ENCODE peak calls at places on chromosome 1, in five cellular contexts. One of them, this sample, is unnamed.
A peak's percentile ranks its signal among the peaks of the same experiment; 100 is the strongest.

GRCh38 chr1:202565890-202566289 is 144.4 kb downstream of the SYT2 start:
- DNase-seq in lung: no peak
- DNase-seq in epithelial cell of esophagus: no peak
- DNase-seq in GM12878: peak; percentile 71
- DNase-seq in IMR-90: no peak
- DNase-seq in this sample: no peak

GRCh38 chr1:55040083-55040952 is 970 bp downstream of the PCSK9 start:
- DNase-seq in IMR-90: no peak
- DNase-seq in GM12878: no peak
- DNase-seq in lung: no peak
- DNase-seq in epithelial cell of esophagus: peak; percentile 30
- DNase-seq in this sample: no peak

GRCh38 chr1:193537266-193538003 is 351.0 kb upstream of the B3GALT2 start:
- DNase-seq in lung: no peak
- DNase-seq in epithelial cell of esophagus: peak; percentile 4
- DNase-seq in IMR-90: no peak
- DNase-seq in GM12878: peak; percentile 79
- DNase-seq in this sample: no peak

GRCh38 chr1:44327679-44328491 is 27.2 kb downstream of the ERI3 start:
- DNase-seq in epithelial cell of esophagus: peak; percentile 100
- DNase-seq in GM12878: no peak
- DNase-seq in lung: peak; percentile 90
- DNase-seq in IMR-90: peak; percentile 100
- DNase-seq in this sample: peak; percentile 100

GRCh38 chr1:228993106-228993505 is 257.8 kb downstream of the RHOU start:
- DNase-seq in IMR-90: no peak
- DNase-seq in GM12878: no peak
- DNase-seq in epithelial cell of esophagus: no peak
- DNase-seq in lung: no peak
- DNase-seq in this sample: no peak

GRCh38 chr1:223802032-223802431 is 43.7 kb downstream of the TP53BP2 start:
- DNase-seq in epithelial cell of esophagus: no peak
- DNase-seq in GM12878: no peak
- DNase-seq in IMR-90: no peak
- DNase-seq in lung: no peak
- DNase-seq in this sample: no peak

GRCh38 chr1:155226188-155226909 is 17.9 kb downstream of the MTX1 start:
- DNase-seq in lung: peak; percentile 65
- DNase-seq in GM12878: no peak
- DNase-seq in IMR-90: peak; percentile 72
- DNase-seq in epithelial cell of esophagus: peak; percentile 76
- DNase-seq in this sample: peak; percentile 83

GRCh38 chr1:38433097-38433722 is 386.6 kb upstream of the POU3F1 start:
- DNase-seq in epithelial cell of esophagus: no peak
- DNase-seq in GM12878: no peak
- DNase-seq in lung: no peak
- DNase-seq in IMR-90: no peak
- DNase-seq in this sample: no peak

GRCh38 chr1:207750901-207751300 is 953 bp upstream of the CD46 start:
- DNase-seq in GM12878: no peak
- DNase-seq in IMR-90: no peak
- DNase-seq in epithelial cell of esophagus: peak; percentile 43
- DNase-seq in lung: no peak
- DNase-seq in this sample: no peak

GRCh38 chr1:200314085-200314750 is 95.6 kb downstream of the ZNF281 start:
- DNase-seq in lung: no peak
- DNase-seq in epithelial cell of esophagus: peak; percentile 49
- DNase-seq in GM12878: no peak
- DNase-seq in IMR-90: peak; percentile 77
- DNase-seq in this sample: peak; percentile 72

GRCh38 chr1:10891081-10891480 is 94.6 kb upstream of the CASZ1 start:
- DNase-seq in GM12878: no peak
- DNase-seq in epithelial cell of esophagus: peak; percentile 62
- DNase-seq in IMR-90: no peak
- DNase-seq in lung: no peak
- DNase-seq in this sample: no peak

GRCh38 chr1:10889628-10890353 is 93.3 kb upstream of the CASZ1 start:
- DNase-seq in IMR-90: no peak
- DNase-seq in GM12878: no peak
- DNase-seq in epithelial cell of esophagus: no peak
- DNase-seq in lung: no peak
- DNase-seq in this sample: no peak

GRCh38 chr1:10890391-10891073 is 94.1 kb upstream of the CASZ1 start:
- DNase-seq in GM12878: no peak
- DNase-seq in lung: no peak
- DNase-seq in epithelial cell of esophagus: peak; percentile 93
- DNase-seq in IMR-90: no peak
- DNase-seq in this sample: no peak

GRCh38 chr1:10888791-10889627 is 92.6 kb upstream of the CASZ1 start:
- DNase-seq in GM12878: no peak
- DNase-seq in lung: no peak
- DNase-seq in IMR-90: no peak
- DNase-seq in epithelial cell of esophagus: no peak
- DNase-seq in this sample: no peak

DNA sequence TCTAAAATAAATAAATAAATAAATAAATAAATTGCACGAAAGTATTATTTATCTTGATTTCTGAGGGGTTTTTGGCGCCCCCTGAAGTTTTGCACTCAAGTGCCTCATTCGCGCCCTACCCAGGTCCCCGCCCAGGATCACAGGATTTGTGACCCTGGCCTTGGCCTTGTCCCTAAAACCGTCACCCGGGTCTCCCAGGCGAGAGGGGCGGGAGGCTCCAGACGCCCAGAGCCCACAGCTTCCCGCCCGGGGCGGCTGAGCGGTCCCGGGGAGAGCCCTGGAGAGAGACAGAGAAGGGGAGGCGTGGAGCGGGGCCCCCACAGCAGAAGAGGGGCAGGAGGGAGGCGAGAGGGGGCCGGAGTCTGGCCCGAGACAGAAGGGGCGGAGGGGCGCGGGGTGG is 91.8 kb upstream of the CASZ1 start:
- DNase-seq in GM12878: no peak
- DNase-seq in IMR-90: no peak
- DNase-seq in lung: no peak
- DNase-seq in epithelial cell of esophagus: no peak
- DNase-seq in this sample: no peak
- H3K4me3 ChIP-seq in GM12878: no peak overlapping the region
- H3K4me3 ChIP-seq in IMR-90: no peak overlapping the region
- H3K4me3 ChIP-seq in lung: no peak overlapping the region
- H3K4me3 ChIP-seq in epithelial cell of esophagus: no peak overlapping the region
- H3K4me3 ChIP-seq in this sample: no peak overlapping the region

GRCh38 chr1:32485554-32486255 is 20.8 kb downstream of the ZBTB8B start:
- DNase-seq in GM12878: no peak
- DNase-seq in IMR-90: peak; percentile 15
- DNase-seq in lung: no peak
- DNase-seq in epithelial cell of esophagus: no peak
- DNase-seq in this sample: peak; percentile 95

GRCh38 chr1:32480761-32481160 is 15.9 kb downstream of the ZBTB8B start:
- DNase-seq in GM12878: no peak
- DNase-seq in lung: no peak
- DNase-seq in IMR-90: no peak
- DNase-seq in epithelial cell of esophagus: no peak
- DNase-seq in this sample: no peak

GRCh38 chr1:32474954-32475353 is 10.1 kb downstream of the ZBTB8B start:
- DNase-seq in GM12878: no peak
- DNase-seq in epithelial cell of esophagus: no peak
- DNase-seq in IMR-90: no peak
- DNase-seq in lung: no peak
- DNase-seq in this sample: no peak

DNA sequence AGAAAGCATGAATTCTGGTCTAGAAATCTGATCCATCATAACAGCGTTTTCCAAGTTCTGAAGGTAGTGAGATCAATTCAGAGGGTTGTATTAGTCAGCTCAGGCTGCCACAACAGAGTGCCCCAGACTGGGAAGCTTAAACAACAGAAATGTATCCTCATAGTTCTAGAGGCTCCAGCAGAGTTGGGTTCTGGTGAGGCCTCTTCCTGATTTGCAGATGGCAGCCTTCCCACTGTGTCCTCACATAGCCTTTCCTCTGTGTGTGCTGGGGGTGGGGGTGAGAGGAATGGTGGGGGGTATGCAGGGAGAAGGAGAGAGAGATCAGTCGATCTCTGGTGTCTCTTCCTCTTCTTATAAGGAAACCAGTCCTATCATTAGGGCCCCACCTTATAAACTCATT is 15.1 kb downstream of the ZBTB8B start:
- DNase-seq in IMR-90: no peak
- DNase-seq in epithelial cell of esophagus: no peak
- DNase-seq in lung: no peak
- DNase-seq in GM12878: no peak
- DNase-seq in this sample: no peak
- TF ChIP-seq CTCF in IMR-90: no peak
- TF ChIP-seq CTCF in epithelial cell of esophagus: no peak
- TF ChIP-seq CTCF in lung: no peak
- TF ChIP-seq CTCF in GM12878: no peak
- TF ChIP-seq CTCF in this sample: no peak

GRCh38 chr1:35847935-35848565 is 35.0 kb upstream of the AGO1 start:
- DNase-seq in epithelial cell of esophagus: no peak
- DNase-seq in IMR-90: no peak
- DNase-seq in GM12878: no peak
- DNase-seq in lung: no peak
- DNase-seq in this sample: no peak
- H3K4me3 ChIP-seq in epithelial cell of esophagus: no peak overlapping the region
- H3K4me3 ChIP-seq in IMR-90: no peak overlapping the region
- H3K4me3 ChIP-seq in GM12878: no peak overlapping the region
- H3K4me3 ChIP-seq in lung: no peak overlapping the region
- H3K4me3 ChIP-seq in this sample: no peak overlapping the region

DNA sequence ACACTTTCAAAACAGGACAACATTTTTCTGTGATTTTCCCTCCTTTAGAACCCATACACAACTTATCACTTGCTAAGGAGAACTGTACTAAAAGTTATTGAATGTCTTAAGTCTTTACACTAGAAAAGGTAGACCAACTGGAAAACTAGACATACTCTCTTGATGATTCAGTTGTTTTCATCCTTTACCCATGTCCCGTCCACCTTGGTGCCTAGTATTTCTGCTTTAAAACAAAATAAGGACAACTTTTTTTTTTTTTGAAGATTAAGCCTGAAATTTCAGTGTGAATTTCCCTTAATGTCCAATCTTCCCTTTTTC is 4.5 kb downstream of the CDKN2C start:
- DNase-seq in IMR-90: no peak
- DNase-seq in GM12878: no peak
- DNase-seq in lung: no peak
- DNase-seq in epithelial cell of esophagus: no peak
- DNase-seq in this sample: peak; percentile 33
- TF ChIP-seq CTCF in IMR-90: no peak
- TF ChIP-seq CTCF in GM12878: no peak
- TF ChIP-seq CTCF in lung: no peak
- TF ChIP-seq CTCF in epithelial cell of esophagus: no peak
- TF ChIP-seq CTCF in this sample: no peak

GRCh38 chr1:234606731-234607090 is 3.3 kb downstream of the IRF2BP2 start:
- DNase-seq in IMR-90: no peak
- DNase-seq in lung: no peak
- DNase-seq in epithelial cell of esophagus: no peak
- DNase-seq in GM12878: no peak
- DNase-seq in this sample: no peak
- H3K4me3 ChIP-seq in IMR-90: peak overlapping the region; percentile 76
- H3K4me3 ChIP-seq in lung: peak overlapping the region; percentile 60
- H3K4me3 ChIP-seq in epithelial cell of esophagus: peak overlapping the region; percentile 92
- H3K4me3 ChIP-seq in GM12878: peak overlapping the region; percentile 91
- H3K4me3 ChIP-seq in this sample: peak overlapping the region; percentile 82

GRCh38 chr1:1306070-1306660 is 1.6 kb downstream of the ACAP3 start:
- DNase-seq in IMR-90: peak; percentile 27
- DNase-seq in epithelial cell of esophagus: no peak
- DNase-seq in GM12878: no peak
- DNase-seq in lung: no peak
- DNase-seq in this sample: peak; percentile 24
- TF ChIP-seq CTCF in IMR-90: peak; percentile 29
- TF ChIP-seq CTCF in epithelial cell of esophagus: peak; percentile 7
- TF ChIP-seq CTCF in GM12878: peak; percentile 34
- TF ChIP-seq CTCF in lung: no peak
- TF ChIP-seq CTCF in this sample: peak; percentile 38

GRCh38 chr1:81848880-81849500 is 48.3 kb downstream of the ADGRL2 start:
- DNase-seq in GM12878: no peak
- DNase-seq in IMR-90: no peak
- DNase-seq in lung: no peak
- DNase-seq in epithelial cell of esophagus: no peak
- DNase-seq in this sample: no peak
- H3K4me3 ChIP-seq in GM12878: no peak overlapping the region
- H3K4me3 ChIP-seq in IMR-90: no peak overlapping the region
- H3K4me3 ChIP-seq in lung: no peak overlapping the region
- H3K4me3 ChIP-seq in epithelial cell of esophagus: no peak overlapping the region
- H3K4me3 ChIP-seq in this sample: no peak overlapping the region

DNA sequence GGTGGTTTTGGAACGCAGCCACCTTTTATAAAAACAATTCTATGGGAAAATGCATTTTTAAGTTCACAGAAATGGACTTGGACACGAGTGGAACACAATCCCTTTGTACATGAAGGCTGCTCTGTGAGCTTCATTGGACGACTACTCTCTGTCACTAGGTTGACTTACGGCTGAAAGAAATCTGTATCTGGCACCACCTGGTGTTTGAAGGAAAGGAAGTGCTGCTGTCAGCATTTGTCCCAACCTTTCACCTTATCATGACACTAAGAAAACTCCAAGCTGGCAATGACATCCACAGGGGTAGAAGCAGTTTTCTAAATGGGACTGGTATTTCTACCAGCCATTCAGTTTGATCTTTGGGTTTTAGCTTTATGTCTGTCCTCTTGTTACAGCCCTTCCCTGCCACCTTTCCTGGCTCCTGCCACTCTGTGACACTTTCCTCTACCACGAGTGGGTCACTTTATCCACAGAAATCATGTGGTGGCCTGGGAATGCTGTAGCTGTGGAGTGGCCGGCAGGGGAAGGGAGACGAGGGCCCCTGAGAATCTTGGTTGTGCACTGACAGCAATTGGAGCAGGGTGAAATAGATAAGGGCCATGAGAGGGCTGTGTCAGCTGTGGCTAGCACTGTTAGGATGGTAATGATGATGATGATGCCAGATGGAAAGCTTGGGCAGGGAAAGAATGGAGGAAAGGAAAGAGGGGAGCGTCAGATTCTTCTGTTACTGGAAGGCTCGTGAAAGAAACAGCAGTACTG is 85.2 kb downstream of the TBX19 start:
- DNase-seq in lung: no peak
- DNase-seq in epithelial cell of esophagus: peak; percentile 31
- DNase-seq in IMR-90: no peak
- DNase-seq in GM12878: no peak
- DNase-seq in this sample: no peak
- TF ChIP-seq CTCF in lung: no peak
- TF ChIP-seq CTCF in epithelial cell of esophagus: peak; percentile 14
- TF ChIP-seq CTCF in IMR-90: no peak
- TF ChIP-seq CTCF in GM12878: peak; percentile 12
- TF ChIP-seq CTCF in this sample: no peak

DNA sequence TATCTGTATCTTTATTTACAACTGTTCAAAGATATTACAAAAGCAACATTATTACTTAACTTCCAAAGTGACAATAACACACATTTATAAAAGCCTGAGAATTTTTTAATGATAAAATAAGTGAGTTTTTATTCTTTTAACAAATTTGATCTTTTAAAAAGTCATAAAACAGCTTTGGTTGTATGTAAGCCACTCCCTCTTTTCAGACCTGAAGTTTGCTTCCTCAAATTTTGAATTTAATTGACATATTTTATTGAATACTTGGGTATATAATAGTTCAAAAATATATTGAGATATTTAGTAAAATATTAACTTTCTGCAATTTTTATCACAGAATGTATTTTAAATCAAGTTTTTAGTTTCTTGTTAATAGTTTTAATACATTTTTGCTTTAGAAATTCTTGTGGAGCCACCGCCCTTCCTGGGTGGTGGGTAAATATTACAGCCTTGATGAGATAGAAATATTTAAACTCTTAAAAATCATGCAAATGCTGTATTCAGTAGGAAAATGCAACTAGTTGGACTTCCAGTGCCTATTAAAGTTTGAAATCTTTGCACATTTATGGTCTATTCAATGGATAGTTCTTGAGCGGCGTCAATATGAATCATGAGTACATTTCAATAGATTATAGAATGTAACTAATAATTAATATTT is 868 bp downstream of the PTPRC start:
- DNase-seq in epithelial cell of esophagus: no peak
- DNase-seq in GM12878: no peak
- DNase-seq in lung: no peak
- DNase-seq in IMR-90: no peak
- DNase-seq in this sample: no peak
- H3K4me3 ChIP-seq in epithelial cell of esophagus: no peak overlapping the region
- H3K4me3 ChIP-seq in GM12878: peak overlapping the region; percentile 69
- H3K4me3 ChIP-seq in lung: no peak overlapping the region
- H3K4me3 ChIP-seq in IMR-90: no peak overlapping the region
- H3K4me3 ChIP-seq in this sample: no peak overlapping the region

This sample was measured in fibroblast of the aortic adventitia.